ENCODE peak calls at places on chromosomes 3 and 15, in four cellular contexts. Q, P, N and R are unnamed samples.

GRCh38 chr15:101441706-101442105 is 47.8 kb downstream of the PCSK6 start:
- DNase-seq in Q (no peak), P (peak; percentile 22), N (no peak), R (no peak)

GRCh38 chr3:173865900-173866498 is 468.5 kb downstream of the NLGN1 start:
- DNase-seq in Q (no peak), P (no peak), N (peak; percentile 48), R (peak; percentile 34)

GRCh38 chr3:137767146-137768020 is 3.3 kb downstream of the SOX14 start:
- DNase-seq in Q (no peak), P (peak; percentile 74), N (peak; percentile 93), R (peak; percentile 72)

GRCh38 chr15:33131880-33132279 is 62.6 kb downstream of the FMN1 start:
- DNase-seq in Q (peak; percentile 72), P (no peak), N (no peak), R (no peak)

GRCh38 chr3:17062736-17063135 is 178.0 kb downstream of the PLCL2 start:
- DNase-seq in Q (no peak), P (no peak), N (no peak), R (no peak)

GRCh38 chr3:125300416-125300815 is 74.7 kb downstream of the ZNF148 start:
- DNase-seq in Q (peak; percentile 84), P (no peak), N (no peak), R (no peak)

GRCh38 chr15:66702770-66703539 is 919 bp downstream of the SMAD6 start:
- DNase-seq in Q (no peak), P (peak; percentile 63), N (no peak), R (no peak)

GRCh38 chr15:36571301-36571700 is 8.1 kb upstream of the CDIN1 start:
- DNase-seq in Q (peak; percentile 18), P (no peak), N (no peak), R (no peak)

GRCh38 chr3:12401208-12401607 is 83.1 kb upstream of the TSEN2 start:
- DNase-seq in Q (no peak), P (no peak), N (no peak), R (no peak)

GRCh38 chr15:45635191-45635638 is 386 bp downstream of the SQOR start:
- DNase-seq in Q (no peak), P (no peak), N (peak; percentile 53), R (no peak)

GRCh38 chr3:194450341-194450740 is 36.5 kb downstream of the ATP13A3 start:
- DNase-seq in Q (no peak), P (no peak), N (no peak), R (no peak)

DNA sequence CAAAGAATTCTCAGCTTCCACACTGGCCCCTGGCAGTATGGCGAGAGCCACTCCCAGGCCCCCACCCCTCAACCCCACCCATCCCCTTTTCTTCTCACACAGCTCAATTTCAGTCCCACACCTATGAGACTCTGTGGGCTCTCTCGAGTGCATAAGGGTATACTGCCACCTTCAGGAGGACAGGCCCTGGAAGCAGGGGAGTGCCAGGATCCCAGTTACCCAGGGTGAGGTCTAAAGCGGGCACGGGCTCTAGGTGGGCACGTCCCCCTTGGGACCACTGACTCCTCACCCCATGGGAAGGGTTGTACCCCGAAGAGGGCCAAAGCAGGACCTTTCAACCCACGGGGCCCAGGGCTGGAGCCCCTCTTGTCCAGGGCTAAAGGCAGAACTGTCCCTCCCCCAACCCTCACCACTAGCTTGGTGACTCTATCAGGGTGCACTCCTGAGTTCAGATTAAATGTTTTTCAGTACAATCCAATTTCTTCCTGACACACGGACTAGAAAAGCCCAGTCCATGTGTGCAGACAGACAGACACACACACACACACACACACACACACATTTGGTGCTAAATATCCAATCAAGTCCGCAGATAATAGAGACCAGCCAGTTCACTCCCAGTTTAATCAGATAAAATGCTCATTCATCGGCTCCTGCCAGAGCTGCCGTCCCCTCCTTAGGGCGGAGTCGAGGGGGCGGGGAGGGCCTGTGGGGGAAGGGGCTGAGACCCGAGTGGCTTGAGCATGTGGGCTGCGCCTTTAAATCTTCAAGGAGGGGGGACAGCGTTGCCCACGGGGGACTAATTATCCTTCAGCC is 59.4 kb downstream of the CYP11A1 start:
- DNase-seq in Q (peak; percentile 52), P (peak; percentile 74), N (peak; percentile 67), R (peak; percentile 82)
- H3K18ac ChIP-seq in Q (no peak overlapping the region), P (peak overlapping the region; percentile 62), N (no peak overlapping the region), R (no peak overlapping the region)

DNA sequence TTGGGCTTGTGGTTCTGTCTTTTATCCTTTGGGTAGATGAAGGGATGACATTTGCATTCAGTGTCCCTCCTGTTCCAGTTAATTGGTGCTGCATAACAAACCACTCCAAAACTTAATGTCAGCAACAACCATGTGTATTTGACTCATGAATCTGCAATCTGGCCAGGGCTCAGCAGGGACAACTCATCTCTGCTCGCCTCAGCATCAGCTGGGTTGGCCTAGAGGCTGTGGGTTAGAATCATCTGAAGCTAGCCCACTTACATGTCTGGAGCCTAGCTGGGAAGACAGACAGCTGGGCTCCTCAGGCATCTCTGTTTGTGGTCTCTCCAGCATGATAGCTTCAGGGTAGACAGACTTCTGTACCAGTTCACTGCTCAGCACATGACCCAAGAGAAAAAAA is 92.0 kb downstream of the TMEM108 start:
- DNase-seq in Q (peak; percentile 48), P (no peak), N (no peak), R (no peak)
- H3K56ac ChIP-seq in Q (no peak overlapping the region), P (no peak overlapping the region), N (no peak overlapping the region), R (no peak overlapping the region)

GRCh38 chr3:28575748-28576589 is 227.3 kb upstream of the AZI2 start:
- DNase-seq in Q (no peak), P (peak; percentile 84), N (peak; percentile 66), R (peak; percentile 80)
- H4K8ac ChIP-seq in Q (no peak overlapping the region), P (peak overlapping the region; percentile 45), N (no peak overlapping the region), R (no peak overlapping the region)

GRCh38 chr3:172152869-172153268 is 113.5 kb downstream of the FNDC3B start:
- DNase-seq in Q (peak; percentile 67), P (no peak), N (no peak), R (no peak)
- H3K18ac ChIP-seq in Q (peak overlapping the region; percentile 67), P (no peak overlapping the region), N (no peak overlapping the region), R (no peak overlapping the region)